ENCODE peak calls at places on chromosome 18, in six cellular contexts. F is NCI-H1436, K is COLO829, E is NCI-H2081, O is RWPE1, R is HFFc6. M is an unnamed sample.

GRCh38 chr18:24071029-24071428 is 56.5 kb downstream of the TTC39C start:
- DNase-seq in F (no peak), K (no peak), E (no peak), O (no peak), R (no peak), M (no peak)

GRCh38 chr18:56083097-56083865 is 495.3 kb upstream of the TCF4 start:
- DNase-seq in F (no peak), K (no peak), E (no peak), O (no peak), R (no peak), M (no peak)

GRCh38 chr18:75830848-75831247 is 403.3 kb upstream of the SMIM21 start:
- DNase-seq in F (no peak), K (no peak), E (no peak), O (no peak), R (no peak), M (no peak)

GRCh38 chr18:31250902-31251301 is 67.1 kb upstream of the DSG1 start:
- DNase-seq in F (no peak), K (no peak), E (no peak), O (no peak), R (no peak), M (no peak)

GRCh38 chr18:48754993-48755473 is 195.7 kb downstream of the SMAD7 start:
- DNase-seq in F (no peak), K (no peak), E (no peak), O (no peak), R (no peak), M (no peak)

GRCh38 chr18:28181616-28182015 is 4.7 kb upstream of the CDH2 start:
- DNase-seq in F (no peak), K (no peak), E (no peak), O (no peak), R (no peak), M (no peak)

GRCh38 chr18:39776766-39777165 is 2178.3 kb upstream of the PIK3C3 start:
- DNase-seq in F (no peak), K (no peak), E (no peak), O (no peak), R (no peak), M (no peak)

GRCh38 chr18:13137939-13138821 is 80.4 kb upstream of the LDLRAD4 start:
- DNase-seq in F (no peak), K (no peak), E (no peak), O (peak; percentile 44), R (no peak), M (peak; percentile 62)

GRCh38 chr18:21682276-21683051 is 22.1 kb downstream of the ABHD3 start:
- DNase-seq in F (no peak), K (peak; percentile 53), E (no peak), O (peak; percentile 48), R (peak; percentile 45), M (peak; percentile 60)